ENCODE peak calls at places on chromosomes 11 and 22, in six cellular contexts. S is AG09309, A is dorsolateral prefrontal cortex, Y is colonic mucosa, F is fibroblast of lung, G is bronchial epithelial cell. E is an unnamed sample.

GRCh38 chr11:11813288-11813962 is 28.3 kb upstream of the USP47 start:
- DNase-seq in S (peak; percentile 90), A (no peak), Y (no peak), F (peak; percentile 98), G (peak; percentile 87), E (peak; percentile 89)

GRCh38 chr22:42313804-42314581 is 43.5 kb upstream of the TCF20 start:
- DNase-seq in S (no peak), A (no peak), Y (peak; percentile 90), F (peak; percentile 51), G (peak; percentile 81), E (no peak)

GRCh38 chr22:17880020-17880419 is 105.8 kb upstream of the BID start:
- DNase-seq in S (no peak), A (no peak), Y (no peak), F (no peak), G (no peak), E (no peak)

GRCh38 chr11:130435671-130436070 is 7.3 kb upstream of the ADAMTS8 start:
- DNase-seq in S (no peak), A (no peak), Y (no peak), F (peak; percentile 9), G (peak; percentile 84), E (peak; percentile 68)

GRCh38 chr11:78733031-78733430 is 158.4 kb upstream of the NARS2 start:
- DNase-seq in S (no peak), A (no peak), Y (no peak), F (no peak), G (no peak), E (no peak)

GRCh38 chr22:48707749-48708557 is 1119.7 kb downstream of the BRD1 start:
- DNase-seq in S (no peak), A (peak; percentile 35), Y (no peak), F (no peak), G (no peak), E (no peak)

GRCh38 chr11:737366-737765 is 9.9 kb upstream of the TALDO1 start:
- DNase-seq in S (no peak), A (no peak), Y (no peak), F (no peak), G (no peak), E (no peak)

GRCh38 chr11:132943325-132943736 is 589.0 kb downstream of the OPCML start:
- DNase-seq in S (no peak), A (no peak), Y (no peak), F (peak; percentile 17), G (no peak), E (no peak)

GRCh38 chr22:35684270-35684700 is 33.4 kb upstream of the APOL5 start:
- DNase-seq in S (peak; percentile 4), A (no peak), Y (peak; percentile 30), F (peak; percentile 81), G (peak; percentile 30), E (no peak)

GRCh38 chr11:57514538-57515331 is 767 bp downstream of the SLC43A1 start:
- DNase-seq in S (no peak), A (no peak), Y (peak; percentile 83), F (peak; percentile 39), G (no peak), E (peak; percentile 48)

GRCh38 chr11:8773916-8774537 is 91.4 kb downstream of the RPL27A start:
- DNase-seq in S (no peak), A (no peak), Y (no peak), F (no peak), G (peak; percentile 89), E (no peak)

GRCh38 chr11:8776209-8776608 is 93.6 kb downstream of the RPL27A start:
- DNase-seq in S (no peak), A (no peak), Y (no peak), F (no peak), G (no peak), E (no peak)

GRCh38 chr11:8775341-8776133 is 92.9 kb downstream of the RPL27A start:
- DNase-seq in S (no peak), A (no peak), Y (no peak), F (peak; percentile 28), G (no peak), E (no peak)

GRCh38 chr11:8772571-8772970 is 90.0 kb downstream of the RPL27A start:
- DNase-seq in S (no peak), A (no peak), Y (no peak), F (no peak), G (no peak), E (no peak)

GRCh38 chr11:8773125-8773524 is 90.5 kb downstream of the RPL27A start:
- DNase-seq in S (no peak), A (no peak), Y (no peak), F (no peak), G (no peak), E (no peak)
- H3K4me3 ChIP-seq in S (no peak overlapping the region), A (no peak overlapping the region), Y (no peak overlapping the region), F (no peak overlapping the region), G (peak overlapping the region; percentile 17), E (no peak overlapping the region)

GRCh38 chr22:46564084-46564714 is 26.8 kb upstream of the CELSR1 start:
- DNase-seq in S (no peak), A (no peak), Y (peak; percentile 65), F (no peak), G (no peak), E (no peak)

GRCh38 chr22:46560696-46561295 is 23.4 kb upstream of the CELSR1 start:
- DNase-seq in S (no peak), A (no peak), Y (no peak), F (no peak), G (no peak), E (no peak)

GRCh38 chr22:46561435-46561905 is 24.1 kb upstream of the CELSR1 start:
- DNase-seq in S (no peak), A (no peak), Y (no peak), F (no peak), G (no peak), E (peak; percentile 29)

GRCh38 chr22:46567471-46567870 is 30.1 kb upstream of the CELSR1 start:
- DNase-seq in S (no peak), A (no peak), Y (no peak), F (no peak), G (no peak), E (no peak)

DNA sequence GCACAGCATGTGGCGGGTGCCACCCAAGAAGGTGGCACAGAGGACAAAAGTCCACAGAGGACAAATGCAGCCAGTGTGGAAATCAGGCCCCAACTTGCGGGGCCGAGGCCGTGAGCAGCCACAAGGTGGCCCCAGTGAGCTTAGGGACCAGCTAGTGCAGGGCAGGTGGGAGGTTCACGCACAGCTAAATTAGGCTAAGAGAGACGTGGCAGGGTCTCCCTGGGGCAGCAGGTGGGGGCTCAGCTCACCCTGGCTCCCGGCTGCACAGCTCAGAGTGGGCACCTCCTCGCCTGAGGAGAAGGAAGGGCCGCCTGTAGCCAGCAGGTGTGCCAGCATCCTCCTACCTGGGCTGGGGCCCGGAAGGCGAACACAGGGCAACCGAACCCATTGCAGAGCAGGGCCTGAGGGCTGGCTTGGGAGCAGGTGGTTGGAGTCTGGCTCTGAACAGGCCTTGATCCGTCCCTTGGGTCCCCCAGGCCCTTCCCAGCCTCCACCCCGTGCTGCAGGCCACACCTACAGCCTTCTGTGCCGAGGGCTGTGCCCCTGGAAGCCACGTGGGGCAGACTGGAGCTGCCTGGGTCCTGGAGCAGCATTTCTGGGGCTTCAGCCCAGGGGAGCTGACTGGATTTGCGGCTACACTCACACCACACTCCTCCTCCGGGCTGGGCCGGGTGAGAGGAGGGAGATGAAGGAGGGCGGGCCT is 26.1 kb upstream of the CELSR1 start:
- DNase-seq in S (no peak), A (no peak), Y (peak; percentile 92), F (peak; percentile 51), G (peak; percentile 27), E (peak; percentile 53)
- H3K4me3 ChIP-seq in S (no peak overlapping the region), A (no peak overlapping the region), Y (peak overlapping the region; percentile 8), F (no peak overlapping the region), G (no peak overlapping the region), E (no peak overlapping the region)

DNA sequence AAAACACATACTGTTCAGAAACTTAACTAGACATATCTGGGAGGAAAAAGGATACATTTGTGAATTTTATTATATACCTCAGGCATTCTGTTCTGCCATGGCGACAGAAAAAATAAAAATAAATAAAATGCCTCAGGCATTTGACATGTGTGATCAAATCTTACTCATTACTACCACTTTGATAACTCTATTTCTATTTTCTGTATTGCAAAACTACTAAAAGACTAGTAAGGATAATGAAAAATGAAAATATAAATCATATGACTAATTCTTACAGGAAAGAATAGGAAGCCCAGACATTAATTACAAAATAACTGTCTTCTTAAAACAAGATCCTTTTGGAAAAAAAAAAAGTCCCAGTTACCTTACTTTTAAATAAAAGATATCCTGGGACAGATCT is 5.3 kb downstream of the PICALM start:
- DNase-seq in S (no peak), A (no peak), Y (no peak), F (no peak), G (peak; percentile 75), E (no peak)
- H3K4me3 ChIP-seq in S (no peak overlapping the region), A (peak overlapping the region; percentile 94), Y (no peak overlapping the region), F (no peak overlapping the region), G (no peak overlapping the region), E (peak overlapping the region; percentile 22)

GRCh38 chr22:46867106-46867505 is 104.7 kb downstream of the TBC1D22A start:
- DNase-seq in S (no peak), A (no peak), Y (no peak), F (no peak), G (no peak), E (no peak)
- H3K4me3 ChIP-seq in S (no peak overlapping the region), A (no peak overlapping the region), Y (no peak overlapping the region), F (no peak overlapping the region), G (no peak overlapping the region), E (no peak overlapping the region)

GRCh38 chr11:41459602-41460405 is at the start of gene LRRC4C:
- DNase-seq in S (no peak), A (no peak), Y (no peak), F (no peak), G (no peak), E (peak; percentile 8)
- H3K4me3 ChIP-seq in S (no peak within 1 kb of the TSS), A (peak within 1 kb of the TSS; percentile 64), Y (no peak within 1 kb of the TSS), F (no peak within 1 kb of the TSS), G (no peak within 1 kb of the TSS), E (peak within 1 kb of the TSS; percentile 33)

GRCh38 chr11:70806461-70807194 is 408.3 kb downstream of the CTTN start:
- DNase-seq in S (no peak), A (no peak), Y (no peak), F (no peak), G (no peak), E (no peak)
- H3K4me3 ChIP-seq in S (no peak overlapping the region), A (no peak overlapping the region), Y (no peak overlapping the region), F (no peak overlapping the region), G (no peak overlapping the region), E (no peak overlapping the region)